ENCODE peak calls at places on chromosome X, in eight cellular contexts. Z, H, V, N, O, W, E and Q are unnamed samples.

GRCh38 chrX:134849390-134849789 is 141.4 kb upstream of the SMIM10 start:
- DNase-seq in O (no peak), N (no peak), W (no peak), Z (no peak), E (no peak), H (no peak), V (peak; percentile 63), Q (no peak)

GRCh38 chrX:19840899-19841648 is 46.3 kb downstream of the SH3KBP1 start:
- DNase-seq in H (no peak), Z (no peak), W (no peak), E (no peak), O (no peak), N (no peak), V (no peak), Q (no peak)

GRCh38 chrX:108167211-108167872 is 75.8 kb downstream of the ATG4A start:
- DNase-seq in V (peak; percentile 62), N (no peak), O (no peak), Z (no peak), E (peak; percentile 44), W (no peak), H (no peak), Q (no peak)

GRCh38 chrX:109590176-109590575 is 34.8 kb downstream of the KCNE5 start:
- DNase-seq in O (no peak), H (no peak), W (no peak), E (no peak), N (no peak), Z (no peak), V (no peak), Q (no peak)

GRCh38 chrX:68060506-68061205 is 372.6 kb downstream of the OPHN1 start:
- DNase-seq in V (no peak), N (no peak), E (no peak), W (no peak), O (no peak), Z (no peak), H (no peak), Q (peak; percentile 24)

GRCh38 chrX:47179221-47179927 is 14.3 kb upstream of the UBA1 start:
- DNase-seq in E (no peak), H (no peak), Z (peak; percentile 59), N (peak; percentile 64), O (no peak), W (no peak), V (peak; percentile 31), Q (no peak)

GRCh38 chrX:8971116-8971515 is 62.8 kb downstream of the FAM9B start:
- DNase-seq in E (no peak), Z (no peak), H (no peak), W (no peak), O (no peak), N (no peak), V (peak; percentile 62), Q (no peak)

GRCh38 chrX:103061486-103061885 is 2.5 kb downstream of the BEX1 start:
- DNase-seq in E (no peak), O (no peak), V (no peak), H (no peak), W (no peak), Z (no peak), N (no peak), Q (no peak)

GRCh38 chrX:132810964-132811712 is 147.3 kb downstream of the HS6ST2 start:
- DNase-seq in Z (no peak), N (no peak), W (no peak), E (no peak), O (no peak), V (no peak), H (no peak), Q (no peak)

GRCh38 chrX:115616943-115617563 is 56.1 kb downstream of the PLS3 start:
- DNase-seq in O (no peak), E (no peak), V (peak; percentile 84), N (no peak), W (no peak), Z (no peak), H (no peak), Q (no peak)

GRCh38 chrX:16160729-16161128 is 6.6 kb upstream of the MAGEB17 start:
- DNase-seq in W (no peak), O (no peak), E (peak; percentile 12), N (no peak), H (no peak), V (peak; percentile 75), Z (peak; percentile 80), Q (no peak)

GRCh38 chrX:150185766-150186165 is 177.4 kb upstream of the MAMLD1 start:
- DNase-seq in Z (no peak), E (no peak), V (no peak), N (no peak), W (no peak), H (no peak), O (no peak), Q (no peak)

GRCh38 chrX:80879916-80880315 is 70.2 kb upstream of the BRWD3 start:
- DNase-seq in H (no peak), E (no peak), W (no peak), Z (peak; percentile 25), O (no peak), N (no peak), V (peak; percentile 8), Q (no peak)

GRCh38 chrX:100658936-100659335 is 14.9 kb downstream of the SRPX2 start:
- DNase-seq in Z (no peak), O (no peak), E (no peak), W (no peak), N (no peak), V (no peak), H (no peak), Q (no peak)

GRCh38 chrX:22577181-22577580 is 304.5 kb downstream of the CBLL2 start:
- DNase-seq in N (no peak), O (no peak), W (no peak), V (peak; percentile 63), H (no peak), Z (no peak), E (no peak), Q (no peak)

GRCh38 chrX:150253946-150254615 is 109.0 kb upstream of the MAMLD1 start:
- DNase-seq in N (no peak), W (no peak), H (no peak), V (no peak), Z (no peak), O (no peak), E (no peak), Q (no peak)

GRCh38 chrX:10415704-10416001 is 204.7 kb downstream of the MID1 start:
- DNase-seq in O (no peak), V (peak; percentile 55), N (no peak), H (no peak), E (no peak), Z (peak; percentile 27), W (no peak), Q (no peak)